ENCODE peak calls at places on chromosomes 5 and 9, in four cellular contexts. F is choroid plexus epithelial cell, J is progenitor cell of endocrine pancreas, U is cardiac fibroblast. E is an unnamed sample.
A peak's percentile ranks its signal among the peaks of the same experiment; 100 is the strongest.

GRCh38 chr5:156824241-156824640 is 25.9 kb upstream of the PPP1R2B start:
- DNase-seq in F (no peak), J (no peak), U (no peak), E (no peak)

GRCh38 chr5:81397169-81397568 is 3.2 kb upstream of the ACOT12 start:
- DNase-seq in F (peak; percentile 56), U (peak; percentile 74), J (no peak), E (no peak)

GRCh38 chr9:37329576-37329975 is 92.9 kb upstream of the GRHPR start:
- DNase-seq in J (no peak), U (peak; percentile 59), F (peak; percentile 68), E (no peak)

GRCh38 chr9:93112864-93113389 is 16.9 kb downstream of the CARD19 start:
- DNase-seq in J (no peak), F (no peak), U (no peak), E (no peak)

GRCh38 chr9:108439967-108440366 is 415.8 kb downstream of the ACTL7B start:
- DNase-seq in U (peak; percentile 62), F (peak; percentile 70), J (no peak), E (no peak)

GRCh38 chr9:136854842-136855460 is 2.8 kb downstream of the MAMDC4 start:
- DNase-seq in U (no peak), J (no peak), F (no peak), E (no peak)

GRCh38 chr9:18365651-18366050 is 108.3 kb upstream of the ADAMTSL1 start:
- DNase-seq in J (no peak), F (no peak), U (no peak), E (no peak)

GRCh38 chr5:143152445-143152844 is 251.0 kb downstream of the NR3C1 start:
- DNase-seq in U (no peak), J (no peak), F (no peak), E (no peak)

GRCh38 chr5:157478726-157479125 is 18.7 kb downstream of the NIPAL4 start:
- DNase-seq in F (no peak), U (no peak), J (no peak), E (no peak)

GRCh38 chr5:114419941-114420340 is 58.1 kb downstream of the KCNN2 start:
- DNase-seq in F (no peak), U (peak; percentile 1), J (no peak), E (no peak)

GRCh38 chr9:120571443-120572257 is 8.3 kb downstream of the CDK5RAP2 start:
- DNase-seq in U (peak; percentile 77), J (no peak), F (peak; percentile 9), E (no peak)

GRCh38 chr5:148913985-148914421 is 87.6 kb downstream of the ADRB2 start:
- DNase-seq in F (peak; percentile 25), U (peak; percentile 83), J (no peak), E (no peak)

GRCh38 chr5:159050408-159051091 is 49.2 kb downstream of the EBF1 start:
- DNase-seq in F (peak; percentile 83), U (peak; percentile 68), J (no peak), E (no peak)

GRCh38 chr5:149323235-149324205 is 21.8 kb upstream of the GRPEL2 start:
- DNase-seq in J (no peak), F (peak; percentile 54), U (peak; percentile 80), E (no peak)

GRCh38 chr5:155935723-155936122 is 391.2 kb upstream of the SGCD start:
- DNase-seq in U (no peak), J (no peak), F (no peak), E (no peak)

GRCh38 chr9:37839491-37840461 is 39.2 kb downstream of the DCAF10 start:
- DNase-seq in U (peak; percentile 54), J (no peak), F (peak; percentile 11), E (no peak)

GRCh38 chr9:123225374-123225813 is 43.0 kb downstream of the STRBP start:
- DNase-seq in J (no peak), U (peak; percentile 64), F (peak; percentile 90), E (no peak)

GRCh38 chr5:132377738-132378137 is 8.2 kb downstream of the SLC22A5 start:
- DNase-seq in J (no peak), F (no peak), U (no peak), E (peak; percentile 75)

GRCh38 chr5:180491496-180491895 is 2.7 kb upstream of the CNOT6 start:
- DNase-seq in J (no peak), F (peak; percentile 16), U (no peak), E (no peak)

GRCh38 chr9:76023715-76024195 is 133.3 kb downstream of the PCSK5 start:
- DNase-seq in J (no peak), U (no peak), F (peak; percentile 9), E (no peak)

GRCh38 chr5:147887026-147887627 is 8.6 kb downstream of the SCGB3A2 start:
- DNase-seq in U (peak; percentile 46), F (peak; percentile 66), J (no peak), E (no peak)

GRCh38 chr9:95506692-95507455 is 9.9 kb downstream of the PTCH1 start:
- DNase-seq in U (no peak), J (no peak), F (peak; percentile 83), E (no peak)

GRCh38 chr5:119328753-119329602 is 26.8 kb upstream of the TNFAIP8 start:
- DNase-seq in J (no peak), U (peak; percentile 45), F (peak; percentile 84), E (no peak)

GRCh38 chr9:94985649-94986048 is 259.1 kb downstream of the AOPEP start:
- DNase-seq in U (no peak), F (no peak), J (no peak), E (no peak)

GRCh38 chr5:78799254-78800017 is 150.9 kb upstream of the LHFPL2 start:
- DNase-seq in F (peak; percentile 38), U (peak; percentile 38), J (no peak), E (no peak)

GRCh38 chr9:112819635-112820496 is 69.3 kb downstream of the SNX30 start:
- DNase-seq in J (no peak), F (peak; percentile 86), U (peak; percentile 83), E (no peak)

GRCh38 chr9:115104908-115105307 is 13.0 kb downstream of the TNC start:
- DNase-seq in J (no peak), U (no peak), F (no peak), E (no peak)

GRCh38 chr5:8943301-8943700 is 602.6 kb downstream of the SEMA5A start:
- DNase-seq in J (no peak), F (peak; percentile 71), U (peak; percentile 18), E (no peak)

GRCh38 chr5:37071901-37072581 is 177.1 kb downstream of the CPLANE1 start:
- DNase-seq in U (peak; percentile 94), J (no peak), F (peak; percentile 91), E (no peak)

GRCh38 chr9:27835746-27836145 is 262.5 kb upstream of the C9orf72 start:
- DNase-seq in J (no peak), F (no peak), U (no peak), E (no peak)

GRCh38 chr9:7325980-7326379 is 473.6 kb downstream of the DMAC1 start:
- DNase-seq in U (peak; percentile 26), J (no peak), F (no peak), E (no peak)

GRCh38 chr9:88179080-88179521 is 40.8 kb upstream of the SPATA31C2 start:
- DNase-seq in J (no peak), U (no peak), F (no peak), E (no peak)

GRCh38 chr5:52837068-52837467 is 49.4 kb downstream of the ITGA1 start:
- DNase-seq in F (peak; percentile 89), J (no peak), U (peak; percentile 57), E (no peak)
- TF ChIP-seq CTCF in F (peak; percentile 55), J (no peak), U (peak; percentile 30), E (peak; percentile 49)

DNA sequence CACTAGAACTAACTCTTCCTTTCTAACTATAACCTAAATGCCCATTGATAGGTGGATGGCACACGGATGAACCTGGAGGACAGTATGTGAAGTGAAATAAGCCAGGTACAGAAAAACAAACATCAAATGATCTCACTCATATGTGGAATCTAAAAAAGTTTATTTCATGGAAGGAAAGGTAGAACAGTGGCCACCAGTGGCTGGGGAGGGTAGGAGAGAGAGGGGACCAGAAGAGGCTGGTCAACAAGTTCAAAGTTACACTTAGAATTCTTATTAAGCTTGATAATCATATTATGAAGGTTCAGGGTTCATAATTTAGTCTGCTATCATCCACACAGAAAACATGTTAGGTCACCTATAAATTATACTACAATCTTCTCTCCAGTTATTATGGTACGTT is 107.6 kb upstream of the SLC12A2 start:
- DNase-seq in J (no peak), U (no peak), F (no peak), E (no peak)
- TF ChIP-seq CTCF in J (no peak), U (no peak), F (peak; percentile 20), E (peak; percentile 10)

DNA sequence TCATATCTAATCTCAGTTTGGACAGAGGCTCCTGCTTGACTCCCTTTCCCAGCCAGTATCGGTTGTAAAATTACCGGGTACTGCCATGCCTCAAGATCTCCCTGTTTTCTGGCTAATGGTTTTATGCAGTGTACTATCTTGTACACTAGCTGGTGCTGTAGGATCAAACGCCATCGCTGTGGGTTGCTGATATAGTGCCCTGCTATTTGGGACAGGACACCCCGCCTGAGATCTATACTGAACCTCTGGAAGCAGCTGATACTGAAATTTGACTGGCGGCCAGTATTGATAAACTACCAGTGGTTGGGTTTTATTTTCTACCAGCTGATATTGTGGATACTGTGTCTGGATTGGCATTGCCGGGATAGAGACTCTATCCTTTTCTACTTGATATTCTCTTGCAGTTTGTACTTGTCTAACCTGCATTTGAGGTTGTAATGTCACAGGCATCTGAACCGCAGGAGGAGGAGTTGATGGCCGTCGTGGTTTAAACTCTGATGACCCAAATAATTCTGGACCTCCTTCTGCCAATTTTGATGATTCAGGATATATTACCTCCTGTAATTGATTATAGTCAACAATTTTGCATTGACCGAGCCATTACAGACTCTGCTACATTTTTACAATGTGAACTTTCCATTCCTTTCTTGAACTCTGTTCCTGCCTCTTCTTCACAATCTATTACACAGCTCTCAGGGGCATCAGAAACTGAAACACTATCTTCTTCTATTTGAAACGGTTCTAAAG is 112.5 kb upstream of the LARP1 start:
- DNase-seq in U (peak; percentile 52), J (no peak), F (peak; percentile 47), E (no peak)
- TF ChIP-seq CTCF in U (peak; percentile 78), J (no peak), F (peak; percentile 74), E (peak; percentile 44)

DNA sequence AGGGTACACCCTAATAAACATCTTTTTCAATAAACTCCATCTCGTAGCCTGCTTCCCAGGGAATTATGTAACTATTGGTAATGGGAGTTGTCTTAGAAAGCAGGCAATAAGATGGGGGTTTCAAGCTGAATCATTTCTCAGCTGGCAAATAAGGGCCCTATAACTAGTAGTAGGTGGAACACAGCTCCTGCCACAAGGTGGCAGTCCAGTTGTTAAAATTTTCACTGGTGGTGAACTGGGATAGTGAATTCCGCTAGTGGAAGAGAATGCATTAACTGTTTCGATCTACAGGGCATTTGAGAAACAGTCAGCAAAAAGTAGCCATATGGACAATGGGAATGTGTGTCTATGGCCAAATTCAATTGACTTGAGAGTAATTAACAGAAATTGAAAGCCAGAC is 27.7 kb downstream of the PCDHB15 start:
- DNase-seq in U (no peak), J (no peak), F (no peak), E (no peak)
- TF ChIP-seq CTCF in U (no peak), J (no peak), F (no peak), E (no peak)

DNA sequence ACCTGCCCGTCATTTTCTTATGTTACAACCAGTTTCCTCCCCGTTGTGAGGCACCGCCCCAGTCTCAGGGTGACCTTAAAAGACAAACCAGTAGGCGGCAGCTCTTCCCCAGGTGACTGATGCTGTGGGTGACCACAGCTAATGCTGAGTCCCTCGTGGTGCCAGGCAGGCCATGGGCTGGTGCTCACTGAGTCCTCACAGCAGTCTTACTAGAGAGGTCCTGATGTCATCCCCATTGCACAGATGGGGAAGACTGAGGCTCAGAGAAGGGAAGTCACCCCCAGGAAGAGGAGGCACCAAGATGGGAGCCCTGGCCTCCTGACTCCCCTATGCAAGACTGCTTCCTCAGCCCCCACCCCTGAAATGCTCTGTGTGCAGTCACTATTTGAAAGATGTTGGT is 978 bp downstream of the CFAP157 start:
- DNase-seq in U (no peak), F (no peak), J (no peak), E (no peak)
- TF ChIP-seq CTCF in U (no peak), F (peak; percentile 14), J (no peak), E (no peak)

E was measured in osteocyte.